ENCODE peak calls at places on chromosomes 5 and 9, in six cellular contexts. I is dorsolateral prefrontal cortex, W is GM12865, Y is astrocyte, V is breast epithelium, B is tibial artery. X is an unnamed sample.

GRCh38 chr5:89728134-89728533 is 681.4 kb downstream of the CETN3 start:
- DNase-seq in I (no peak), W (no peak), Y (no peak), V (no peak), B (no peak), X (no peak)

GRCh38 chr5:171162602-171163001 is 146.4 kb upstream of the TLX3 start:
- DNase-seq in I (no peak), W (peak; percentile 26), Y (peak; percentile 14), V (no peak), B (no peak), X (no peak)

GRCh38 chr5:138488481-138488945 is 23.2 kb downstream of the EGR1 start:
- DNase-seq in I (no peak), W (no peak), Y (peak; percentile 73), V (no peak), B (no peak), X (no peak)

GRCh38 chr9:72065076-72065475 is 4.7 kb upstream of the C9orf57 start:
- DNase-seq in I (no peak), W (no peak), Y (no peak), V (no peak), B (no peak), X (no peak)

GRCh38 chr9:4680750-4681149 is 1.4 kb downstream of the CDC37L1 start:
- DNase-seq in I (no peak), W (no peak), Y (peak; percentile 43), V (no peak), B (no peak), X (no peak)

GRCh38 chr9:36995927-36996471 is 38.1 kb downstream of the PAX5 start:
- DNase-seq in I (peak; percentile 44), W (peak; percentile 89), Y (peak; percentile 26), V (no peak), B (no peak), X (peak; percentile 11)

GRCh38 chr9:85262333-85262732 is 479.4 kb downstream of the AGTPBP1 start:
- DNase-seq in I (no peak), W (no peak), Y (peak; percentile 55), V (no peak), B (no peak), X (no peak)

GRCh38 chr5:149517461-149518122 is 33.6 kb downstream of the CSNK1A1 start:
- DNase-seq in I (peak; percentile 59), W (no peak), Y (no peak), V (no peak), B (no peak), X (no peak)

GRCh38 chr9:89496645-89497044 is 1.3 kb downstream of the SEMA4D start:
- DNase-seq in I (no peak), W (no peak), Y (no peak), V (no peak), B (no peak), X (no peak)

GRCh38 chr5:122319897-122320296 is 7.9 kb downstream of the SNCAIP start:
- DNase-seq in I (no peak), W (no peak), Y (no peak), V (no peak), B (no peak), X (no peak)

GRCh38 chr9:80649001-80649420 is 1040.3 kb downstream of the TLE1 start:
- DNase-seq in I (no peak), W (no peak), Y (peak; percentile 96), V (no peak), B (no peak), X (peak; percentile 53)

GRCh38 chr9:22228542-22228941 is 218.1 kb upstream of the DMRTA1 start:
- DNase-seq in I (no peak), W (no peak), Y (no peak), V (no peak), B (no peak), X (no peak)
- TF ChIP-seq CTCF in I (peak; percentile 7), W (no peak), Y (peak; percentile 27), V (no peak), B (no peak), X (peak; percentile 36)

DNA sequence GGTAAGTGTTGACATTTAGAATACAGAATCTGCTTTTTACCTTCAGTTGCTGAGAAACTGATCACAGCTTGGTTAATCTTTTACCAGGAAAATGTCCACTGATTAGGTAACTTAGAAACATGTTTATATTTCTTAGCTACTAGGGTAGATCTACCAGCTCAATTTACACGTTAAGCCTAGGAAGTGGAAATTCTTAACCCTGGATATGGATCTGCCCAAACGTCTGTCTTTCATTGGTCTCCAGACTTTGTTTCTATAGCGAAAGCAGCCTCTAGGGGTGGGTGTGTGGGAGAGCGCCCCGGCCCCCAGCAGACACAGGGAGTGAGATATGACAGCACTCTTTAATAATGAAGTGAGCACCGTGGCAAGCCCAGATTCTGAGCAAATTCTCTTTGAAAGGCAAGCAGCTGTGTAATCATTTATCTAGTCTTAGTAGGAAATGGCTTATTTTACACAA is 141.6 kb upstream of the ZNF608 start:
- DNase-seq in I (no peak), W (no peak), Y (no peak), V (no peak), B (no peak), X (no peak)
- TF ChIP-seq CTCF in I (no peak), W (no peak), Y (no peak), V (no peak), B (no peak), X (no peak)

GRCh38 chr5:157306690-157307089 is 40.8 kb downstream of the CYFIP2 start:
- DNase-seq in I (no peak), W (peak; percentile 19), Y (no peak), V (no peak), B (no peak), X (no peak)

GRCh38 chr5:157311595-157311994 is 45.7 kb downstream of the CYFIP2 start:
- DNase-seq in I (no peak), W (no peak), Y (no peak), V (no peak), B (no peak), X (no peak)

GRCh38 chr5:157309796-157310195 is 43.9 kb downstream of the CYFIP2 start:
- DNase-seq in I (no peak), W (no peak), Y (no peak), V (no peak), B (no peak), X (no peak)

GRCh38 chr5:157306092-157306491 is 40.2 kb downstream of the CYFIP2 start:
- DNase-seq in I (no peak), W (no peak), Y (no peak), V (no peak), B (no peak), X (no peak)

DNA sequence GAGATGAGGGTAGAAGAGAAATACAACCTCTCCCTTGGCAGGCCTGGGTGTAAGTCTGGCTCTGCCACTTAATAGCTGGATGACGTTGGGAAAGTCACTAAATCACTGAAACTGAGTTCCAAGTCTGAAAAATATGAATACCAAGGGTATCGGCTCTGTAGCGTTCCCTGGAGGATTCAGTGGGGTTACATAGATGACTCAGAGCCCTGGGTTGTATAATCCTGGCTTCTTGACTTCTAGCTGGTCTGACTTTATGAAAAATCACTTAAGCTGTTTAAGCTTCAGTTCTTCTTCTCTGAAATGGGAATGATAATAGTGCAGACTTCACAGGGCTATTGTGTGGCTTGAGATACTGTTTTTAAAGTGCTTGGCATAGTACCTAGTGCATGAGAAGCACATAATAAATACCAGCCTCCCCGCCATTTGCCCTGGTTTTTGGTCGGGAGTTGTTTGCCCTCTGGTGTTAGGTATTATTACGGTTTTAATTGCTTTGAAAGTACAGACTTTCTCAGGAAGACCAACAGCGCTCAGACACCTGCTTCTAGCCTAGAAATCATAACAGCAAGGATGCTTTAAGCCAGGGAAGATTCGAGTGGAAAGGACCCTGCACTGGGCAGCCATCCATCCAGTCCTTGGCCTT is 43.0 kb downstream of the CYFIP2 start:
- DNase-seq in I (no peak), W (peak; percentile 33), Y (no peak), V (no peak), B (no peak), X (no peak)
- TF ChIP-seq CTCF in I (no peak), W (peak; percentile 5), Y (peak; percentile 18), V (no peak), B (no peak), X (peak; percentile 2)

GRCh38 chr5:7078090-7078489 is 317.8 kb upstream of the ADCY2 start:
- DNase-seq in I (no peak), W (no peak), Y (no peak), V (no peak), B (no peak), X (no peak)

GRCh38 chr5:7073666-7074065 is 322.3 kb upstream of the ADCY2 start:
- DNase-seq in I (no peak), W (no peak), Y (no peak), V (no peak), B (no peak), X (no peak)

GRCh38 chr5:7078901-7079300 is 317.0 kb upstream of the ADCY2 start:
- DNase-seq in I (no peak), W (peak; percentile 3), Y (no peak), V (no peak), B (no peak), X (no peak)

DNA sequence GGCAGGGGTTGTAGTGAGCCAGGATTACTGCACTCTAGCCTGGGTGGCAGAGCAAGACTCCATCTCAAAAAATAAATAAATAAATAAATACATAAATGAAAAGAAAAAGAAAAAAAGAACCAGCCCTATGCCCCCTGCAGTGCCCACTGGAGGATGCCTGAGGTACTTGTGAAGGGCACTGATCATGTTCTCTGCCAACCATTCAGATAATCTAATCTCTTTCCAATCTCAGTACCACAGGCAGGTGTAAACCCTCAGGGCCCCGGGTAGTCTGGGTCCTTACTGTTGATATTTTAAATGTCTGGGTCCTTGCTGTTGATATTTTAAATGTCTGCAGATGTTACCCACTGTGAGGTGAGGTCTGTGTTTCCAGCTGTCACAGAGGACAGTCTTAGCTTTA is 321.8 kb upstream of the ADCY2 start:
- DNase-seq in I (no peak), W (no peak), Y (no peak), V (no peak), B (no peak), X (no peak)
- TF ChIP-seq CTCF in I (peak; percentile 6), W (no peak), Y (no peak), V (no peak), B (no peak), X (no peak)

GRCh38 chr9:127540664-127541041 is 71.4 kb upstream of the STXBP1 start:
- DNase-seq in I (no peak), W (no peak), Y (no peak), V (peak; percentile 75), B (no peak), X (no peak)
- TF ChIP-seq CTCF in I (no peak), W (no peak), Y (no peak), V (no peak), B (no peak), X (peak; percentile 1)

DNA sequence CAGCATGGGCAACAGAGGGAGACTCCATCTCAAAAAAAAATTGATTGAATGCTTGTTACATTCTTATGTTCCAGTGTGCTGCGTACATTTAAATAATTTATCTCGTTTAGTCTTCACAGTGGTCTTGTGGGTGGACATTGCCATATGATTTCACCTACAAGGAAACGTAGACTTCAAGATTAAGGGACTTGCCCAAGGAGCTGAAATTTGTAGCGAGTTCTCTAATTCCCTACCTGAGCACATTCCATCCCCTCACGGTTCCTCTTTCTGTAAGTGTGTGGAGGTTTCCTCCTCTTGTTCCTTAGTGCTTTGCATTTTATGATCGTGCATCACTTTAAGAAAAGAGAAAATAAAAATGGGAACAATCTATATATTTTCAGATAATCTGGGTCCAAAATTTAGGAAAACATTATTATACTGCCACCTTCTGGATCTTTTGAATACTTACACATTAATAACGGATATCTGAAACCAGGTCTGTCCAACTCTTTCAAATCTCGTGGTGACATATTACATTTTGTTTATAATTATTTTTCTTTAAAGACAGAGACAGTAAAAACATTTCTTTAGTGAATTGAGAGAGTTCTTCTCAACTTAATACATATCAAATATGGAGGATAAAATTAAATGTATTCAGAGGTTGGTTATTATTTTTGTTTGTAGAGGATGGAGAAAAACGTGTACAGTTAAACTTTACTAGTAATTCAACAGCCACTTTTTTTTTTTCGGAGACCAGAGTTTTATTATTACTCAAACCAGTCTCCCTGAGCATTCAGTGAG is 29.9 kb upstream of the C7 start:
- DNase-seq in I (no peak), W (peak; percentile 20), Y (peak; percentile 4), V (no peak), B (no peak), X (no peak)
- TF ChIP-seq CTCF in I (peak; percentile 58), W (peak; percentile 19), Y (peak; percentile 36), V (peak; percentile 62), B (peak; percentile 60), X (peak; percentile 37)